ENCODE peak calls at places on chromosomes 16 and 17, in four cellular contexts. I is epithelial cell of proximal tubule, B is skeletal muscle cell, S is mesenchymal stem cell. N is an unnamed sample.

GRCh38 chr17:50268632-50269287 is 5.5 kb upstream of the TMEM92 start:
- DNase-seq in I (no peak), B (no peak), S (peak; percentile 62), N (no peak)

GRCh38 chr17:15502315-15503112 is 35.1 kb upstream of the CDRT4 start:
- DNase-seq in I (no peak), B (peak; percentile 61), S (peak; percentile 72), N (peak; percentile 58)

GRCh38 chr16:89422905-89423630 is 67.3 kb downstream of the ANKRD11 start:
- DNase-seq in I (peak; percentile 44), B (no peak), S (peak; percentile 82), N (peak; percentile 69)

GRCh38 chr16:86138121-86138944 is 239.4 kb downstream of the IRF8 start:
- DNase-seq in I (no peak), B (no peak), S (no peak), N (no peak)

GRCh38 chr17:35161281-35161761 is 13.7 kb downstream of the UNC45B start:
- DNase-seq in I (no peak), B (no peak), S (no peak), N (peak; percentile 87)

GRCh38 chr16:85479972-85480726 is 133.0 kb upstream of the GSE1 start:
- DNase-seq in I (no peak), B (no peak), S (no peak), N (peak; percentile 76)

GRCh38 chr16:68499011-68499410 is 40.1 kb upstream of the ZFP90 start:
- DNase-seq in I (no peak), B (no peak), S (no peak), N (no peak)

GRCh38 chr16:84390131-84390785 is 21.9 kb downstream of the ATP2C2 start:
- DNase-seq in I (no peak), B (no peak), S (no peak), N (no peak)

GRCh38 chr17:49707246-49707607 is 537 bp downstream of the SLC35B1 start:
- DNase-seq in I (no peak), B (no peak), S (peak; percentile 28), N (peak; percentile 38)

GRCh38 chr16:54489225-54489781 is 202.7 kb upstream of the IRX3 start:
- DNase-seq in I (no peak), B (no peak), S (no peak), N (no peak)

GRCh38 chr17:1709403-1709891 is 730 bp downstream of the TLCD2 start:
- DNase-seq in I (no peak), B (no peak), S (peak; percentile 68), N (peak; percentile 19)

GRCh38 chr16:62280556-62280955 is 244.3 kb upstream of the CDH8 start:
- DNase-seq in I (no peak), B (no peak), S (no peak), N (no peak)

GRCh38 chr17:44599298-44600175 is 42.3 kb downstream of the FZD2 start:
- DNase-seq in I (peak; percentile 37), B (peak; percentile 94), S (peak; percentile 94), N (no peak)

GRCh38 chr17:27384261-27384701 is 72.0 kb upstream of the KSR1 start:
- DNase-seq in I (peak; percentile 89), B (peak; percentile 89), S (peak; percentile 60), N (no peak)

DNA sequence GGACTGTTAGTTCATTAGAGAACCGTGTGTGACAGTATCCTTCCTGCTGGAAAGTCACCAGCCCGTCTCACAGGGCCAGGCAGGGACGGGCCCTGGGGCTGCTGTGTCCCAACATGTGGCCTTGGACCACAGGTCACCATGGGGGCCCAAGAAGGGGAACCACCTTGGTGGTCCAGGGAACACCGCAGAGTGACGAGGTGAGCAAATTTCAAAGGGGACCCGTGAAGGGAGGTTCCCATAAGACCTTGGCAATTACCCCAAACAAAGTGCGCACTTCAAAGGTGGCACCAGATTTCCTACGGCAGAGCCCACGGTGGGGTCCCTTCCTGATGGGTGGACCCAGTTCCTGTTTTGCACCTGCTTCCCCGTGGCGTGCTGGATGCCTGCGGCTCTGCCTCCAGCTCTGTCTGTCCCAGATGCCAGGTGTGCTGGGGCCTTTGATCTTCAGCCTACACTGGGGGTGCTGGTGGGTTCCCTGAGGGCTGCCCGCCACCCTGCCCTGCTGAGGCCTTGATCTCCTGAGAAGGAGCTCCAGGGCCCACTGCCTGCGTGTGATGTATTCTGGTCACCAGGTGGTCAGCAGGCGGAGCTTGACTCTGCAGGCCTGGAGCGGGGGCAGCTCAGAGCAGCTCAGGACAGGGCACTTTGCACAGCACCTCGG is 27.0 kb downstream of the SLC7A5 start:
- DNase-seq in I (no peak), B (no peak), S (no peak), N (no peak)
- H3K4me3 ChIP-seq in I (no peak overlapping the region), B (no peak overlapping the region), S (no peak overlapping the region), N (no peak overlapping the region)

DNA sequence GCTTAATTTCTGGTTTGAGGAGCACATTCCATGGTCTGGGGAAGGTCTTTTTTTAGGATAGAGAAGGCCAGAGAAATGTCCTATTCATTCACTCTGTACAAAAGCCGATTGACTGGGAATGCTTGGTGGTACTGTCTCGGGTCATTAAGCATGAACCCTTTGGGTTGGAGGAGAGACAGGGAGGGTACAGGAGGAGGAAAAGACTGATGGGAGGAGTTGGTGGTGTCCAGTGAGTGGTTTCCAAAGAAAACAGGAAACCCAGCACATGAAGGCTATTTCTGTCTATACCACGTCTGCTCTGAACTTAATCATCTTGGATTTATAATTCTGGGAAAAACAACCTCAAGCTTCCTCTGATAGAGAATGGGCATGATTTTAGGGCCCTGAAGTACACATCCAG is 111.9 kb downstream of the XYLT1 start:
- DNase-seq in I (no peak), B (no peak), S (no peak), N (peak; percentile 40)
- H3K4me3 ChIP-seq in I (no peak overlapping the region), B (no peak overlapping the region), S (no peak overlapping the region), N (no peak overlapping the region)

GRCh38 chr17:59424331-59424730 is 92.9 kb downstream of the YPEL2 start:
- DNase-seq in I (no peak), B (no peak), S (no peak), N (no peak)

GRCh38 chr17:59426031-59426430 is 94.6 kb downstream of the YPEL2 start:
- DNase-seq in I (no peak), B (no peak), S (no peak), N (no peak)

GRCh38 chr17:59423137-59423703 is 91.8 kb downstream of the YPEL2 start:
- DNase-seq in I (peak; percentile 95), B (peak; percentile 83), S (peak; percentile 74), N (no peak)

GRCh38 chr17:59423903-59424302 is 92.4 kb downstream of the YPEL2 start:
- DNase-seq in I (no peak), B (no peak), S (no peak), N (no peak)

GRCh38 chr17:59425085-59425901 is 93.8 kb downstream of the YPEL2 start:
- DNase-seq in I (no peak), B (peak; percentile 75), S (peak; percentile 92), N (no peak)
- H3K4me3 ChIP-seq in I (no peak overlapping the region), B (no peak overlapping the region), S (peak overlapping the region; percentile 48), N (no peak overlapping the region)

GRCh38 chr17:67244621-67245072 is 349 bp downstream of the HELZ start:
- DNase-seq in I (no peak), B (no peak), S (no peak), N (peak; percentile 49)
- H3K4me3 ChIP-seq in I (peak overlapping the region; percentile 91), B (peak overlapping the region; percentile 93), S (peak overlapping the region; percentile 90), N (peak overlapping the region; percentile 92)

DNA sequence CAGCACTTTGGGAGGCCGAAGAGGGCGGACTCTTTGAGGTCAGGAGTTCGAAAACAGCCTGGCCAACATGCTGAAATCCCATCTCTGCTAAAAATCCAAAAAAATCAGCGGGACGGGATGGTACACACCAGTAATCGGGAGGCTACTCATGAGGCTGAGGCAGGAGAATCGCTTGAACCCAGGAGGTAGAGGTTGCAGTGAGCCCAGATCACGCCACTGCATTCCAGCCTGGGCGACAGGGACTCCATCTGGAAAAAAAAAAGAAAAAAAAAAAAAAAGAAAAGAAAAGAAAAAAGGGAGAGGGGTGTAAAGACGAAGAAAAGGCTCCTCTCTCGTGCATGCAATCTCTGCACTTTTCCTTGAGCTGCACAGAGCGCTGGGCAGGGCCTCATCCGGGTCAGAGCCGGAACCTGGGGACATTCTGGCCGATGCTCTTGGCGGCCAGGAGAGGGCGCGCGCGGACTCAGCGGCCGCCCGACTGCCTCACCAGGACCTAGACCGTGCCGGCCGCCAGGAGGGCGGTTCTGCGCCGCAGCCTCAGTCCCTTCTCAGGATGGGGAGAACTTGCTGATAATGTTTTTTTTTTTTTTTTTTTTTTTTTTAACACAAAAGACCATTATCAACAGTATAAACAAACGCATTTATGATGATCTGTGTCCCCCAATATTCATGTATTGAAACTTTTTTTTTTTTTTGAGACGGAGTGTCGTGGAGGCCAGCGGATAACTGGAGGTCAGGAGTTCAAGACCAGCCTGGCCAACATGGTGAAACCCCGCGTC is 8.2 kb upstream of the FLYWCH2 start:
- DNase-seq in I (no peak), B (no peak), S (peak; percentile 72), N (peak; percentile 81)
- H3K4me3 ChIP-seq in I (no peak overlapping the region), B (no peak overlapping the region), S (no peak overlapping the region), N (no peak overlapping the region)

GRCh38 chr16:30534368-30535105 is at the start of gene ZNF747:
- DNase-seq in I (no peak), B (peak; percentile 28), S (peak; percentile 66), N (peak; percentile 93)

GRCh38 chr16:30535106-30535776 is 583 bp upstream of the ZNF747 start:
- DNase-seq in I (no peak), B (no peak), S (no peak), N (no peak)

GRCh38 chr16:30533748-30534367 is 800 bp downstream of the ZNF747 start:
- DNase-seq in I (no peak), B (no peak), S (no peak), N (peak; percentile 57)

GRCh38 chr16:30532285-30533145 is 2.1 kb downstream of the ZNF747 start:
- DNase-seq in I (no peak), B (no peak), S (no peak), N (no peak)

GRCh38 chr16:30533146-30533522 is 1.5 kb downstream of the ZNF747 start:
- DNase-seq in I (no peak), B (no peak), S (no peak), N (no peak)
- H3K4me3 ChIP-seq in I (no peak overlapping the region), B (no peak overlapping the region), S (no peak overlapping the region), N (no peak overlapping the region)

GRCh38 chr17:74922694-74923537 is at the start of gene USH1G:
- DNase-seq in I (no peak), B (no peak), S (no peak), N (peak; percentile 28)
- H3K4me3 ChIP-seq in I (peak within 1 kb of the TSS; percentile 40), B (peak within 1 kb of the TSS; percentile 27), S (no peak within 1 kb of the TSS), N (no peak within 1 kb of the TSS)

N was measured in NB4.